ENCODE peak calls at places on chromosomes 16 and 17, in seven cellular contexts. E is naive thymus-derived CD4-positive, alpha-beta T cell; L is tibial artery; W is T-helper 17 cell; Q is CD8-positive, alpha-beta memory T cell; S is adipocyte; X is HCT116. I is an unnamed sample. For H3K9me3, the result is how much of the 10 kb centered on the place peaks cover.

GRCh38 chr17:57808882-57809281 is 41.0 kb downstream of the MRPS23 start:
- DNase-seq in S (no peak), X (no peak), Q (no peak), E (no peak), W (no peak), L (no peak), I (no peak)

GRCh38 chr16:31186176-31186575 is 6.2 kb downstream of the FUS start:
- DNase-seq in S (no peak), E (no peak), Q (no peak), L (no peak), X (no peak), W (no peak), I (no peak)

GRCh38 chr16:31386157-31386984 is 6.8 kb upstream of the ITGAD start:
- DNase-seq in W (no peak), E (no peak), S (peak), Q (peak), X (peak), L (no peak), I (no peak)

GRCh38 chr16:73233423-73233762 is 185.5 kb upstream of the ZFHX3 start:
- DNase-seq in L (no peak), W (no peak), Q (no peak), S (no peak), X (no peak), E (no peak), I (no peak)

GRCh38 chr17:82863941-82864720 is 24.3 kb upstream of the ZNF750 start:
- DNase-seq in S (peak), X (peak), E (peak), W (peak), Q (peak), L (no peak), I (peak)

GRCh38 chr17:6240001-6240400 is 169.8 kb downstream of the WSCD1 start:
- DNase-seq in E (no peak), Q (no peak), S (no peak), X (no peak), L (no peak), W (no peak), I (no peak)

GRCh38 chr17:19000531-19001011 is 4.0 kb downstream of the FAM83G start:
- DNase-seq in Q (no peak), X (no peak), W (no peak), E (no peak), L (no peak), S (no peak), I (no peak)

GRCh38 chr17:82551779-82552457 is 32.4 kb downstream of the FOXK2 start:
- DNase-seq in Q (peak), S (peak), L (peak), E (peak), W (peak), X (peak), I (peak)

GRCh38 chr17:79866791-79867190 is 27.6 kb upstream of the CBX4 start:
- DNase-seq in Q (no peak), X (no peak), W (no peak), L (no peak), S (no peak), E (no peak), I (peak)

GRCh38 chr17:76484228-76484725 is 16.9 kb downstream of the AANAT start:
- DNase-seq in W (no peak), L (no peak), S (no peak), Q (no peak), E (no peak), X (no peak), I (no peak)

GRCh38 chr17:3012926-3013581 is 50.4 kb downstream of the OR1D5 start:
- DNase-seq in L (peak), S (no peak), Q (peak), X (peak), E (peak), W (no peak), I (peak)

GRCh38 chr17:63819585-63820537 is 7.4 kb upstream of the PSMC5 start:
- DNase-seq in L (no peak), S (no peak), W (no peak), Q (no peak), X (no peak), E (no peak), I (no peak)

GRCh38 chr17:39836117-39836516 is 28.0 kb downstream of the IKZF3 start:
- DNase-seq in W (no peak), L (no peak), Q (no peak), S (no peak), E (no peak), X (no peak), I (no peak)

GRCh38 chr16:47538472-47538871 is 77.3 kb downstream of the PHKB start:
- DNase-seq in E (no peak), Q (no peak), L (no peak), X (no peak), W (no peak), S (no peak), I (no peak)

GRCh38 chr16:6481894-6482293 is 850.8 kb upstream of the RBFOX1 start:
- DNase-seq in Q (no peak), S (no peak), E (no peak), X (no peak), W (no peak), L (no peak), I (no peak)

GRCh38 chr16:10405386-10405939 is 19.6 kb downstream of the ATF7IP2 start:
- DNase-seq in L (no peak), Q (no peak), W (no peak), X (no peak), E (no peak), S (no peak), I (no peak)

GRCh38 chr16:10412935-10413601 is 27.2 kb downstream of the ATF7IP2 start:
- DNase-seq in L (no peak), E (no peak), X (no peak), W (no peak), S (no peak), Q (no peak), I (no peak)

GRCh38 chr16:10408824-10409381 is 23.0 kb downstream of the ATF7IP2 start:
- DNase-seq in L (no peak), X (no peak), W (no peak), S (no peak), E (no peak), Q (no peak), I (no peak)

DNA sequence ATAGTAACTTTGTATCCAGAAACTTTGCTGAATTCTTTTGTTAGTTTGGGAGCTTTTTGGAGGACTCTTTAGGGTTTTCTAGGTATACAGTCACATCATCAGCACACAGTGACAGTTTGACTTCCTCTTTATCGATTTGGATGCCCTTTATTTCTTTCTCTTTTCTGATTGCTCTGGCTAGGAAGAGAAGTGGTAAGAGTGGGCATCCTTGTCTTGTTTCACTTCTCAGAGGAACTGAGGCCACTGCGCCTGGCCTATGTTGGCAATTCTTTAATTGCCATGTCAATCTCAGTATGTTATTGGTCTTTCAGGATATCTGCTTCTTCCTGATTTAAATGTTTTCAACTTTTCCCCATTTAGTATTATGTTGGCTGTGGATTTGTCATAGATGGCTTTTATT is 24.6 kb downstream of the ATF7IP2 start:
- DNase-seq in W (no peak), Q (no peak), X (no peak), L (no peak), S (no peak), E (no peak), I (no peak)
- H3K9me3 ChIP-seq in W (under half), Q (under half), X (under half), L (half or more), S (under half), E (under half), I (under half)

DNA sequence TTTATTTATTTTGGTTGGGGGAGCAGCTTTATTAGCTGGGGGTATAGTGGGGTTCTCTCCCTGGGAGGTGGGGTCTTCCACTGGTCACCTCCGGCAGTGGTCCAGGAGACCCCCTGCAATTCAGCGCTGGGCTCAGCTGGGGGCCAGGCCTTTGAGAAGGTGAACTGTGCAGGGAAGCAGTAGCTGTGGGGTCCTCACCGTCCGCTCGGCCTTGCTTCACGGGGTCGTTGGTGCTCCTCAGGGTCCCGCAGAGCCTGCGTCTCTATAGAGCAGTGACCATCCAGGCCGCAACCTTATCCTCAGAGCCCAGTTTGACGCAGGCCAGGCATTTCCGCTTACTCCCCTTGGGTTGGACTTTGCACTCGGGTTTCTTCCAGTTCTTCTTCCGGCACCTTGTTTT is 1954.7 kb downstream of the TP53TG3F start:
- DNase-seq in E (no peak), L (no peak), Q (no peak), S (no peak), W (no peak), X (no peak), I (no peak)
- H3K9me3 ChIP-seq in E (under half), L (under half), Q (under half), S (under half), W (under half), X (under half), I (under half)

GRCh38 chr17:26782153-26782552 is 511.8 kb upstream of the WSB1 start:
- DNase-seq in E (no peak), Q (no peak), X (no peak), S (no peak), W (no peak), L (no peak), I (peak)
- H3K9me3 ChIP-seq in E (under half), Q (under half), X (under half), S (under half), W (under half), L (under half), I (under half)

GRCh38 chr16:63789603-63790002 is 1332.3 kb downstream of the CDH11 start:
- DNase-seq in X (no peak), L (no peak), W (no peak), E (no peak), S (peak), Q (no peak), I (peak)
- H3K9me3 ChIP-seq in X (under half), L (under half), W (under half), E (under half), S (under half), Q (under half), I (under half)

DNA sequence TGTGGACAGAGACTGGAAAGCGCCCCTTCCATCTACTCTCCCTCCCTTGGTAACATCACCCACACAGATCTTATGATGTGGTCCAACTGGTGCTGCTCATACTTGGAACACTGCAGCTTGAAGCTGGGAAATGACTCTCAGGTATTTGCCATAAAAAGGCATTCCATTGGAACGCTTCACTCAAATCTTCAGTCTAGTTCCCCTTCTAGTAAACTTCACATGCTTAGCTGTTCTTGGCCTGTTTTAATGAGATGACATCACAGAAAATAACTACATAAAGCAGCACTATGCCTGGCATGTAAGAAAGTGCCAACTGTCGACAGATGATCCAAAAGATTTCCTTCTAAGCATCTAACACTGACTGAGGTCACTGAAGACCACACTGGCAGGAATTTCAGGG is 9.3 kb downstream of the ZNF263 start:
- DNase-seq in X (no peak), S (peak), E (no peak), W (no peak), L (no peak), Q (no peak), I (no peak)
- H3K9me3 ChIP-seq in X (under half), S (half or more), E (under half), W (under half), L (half or more), Q (half or more), I (under half)

DNA sequence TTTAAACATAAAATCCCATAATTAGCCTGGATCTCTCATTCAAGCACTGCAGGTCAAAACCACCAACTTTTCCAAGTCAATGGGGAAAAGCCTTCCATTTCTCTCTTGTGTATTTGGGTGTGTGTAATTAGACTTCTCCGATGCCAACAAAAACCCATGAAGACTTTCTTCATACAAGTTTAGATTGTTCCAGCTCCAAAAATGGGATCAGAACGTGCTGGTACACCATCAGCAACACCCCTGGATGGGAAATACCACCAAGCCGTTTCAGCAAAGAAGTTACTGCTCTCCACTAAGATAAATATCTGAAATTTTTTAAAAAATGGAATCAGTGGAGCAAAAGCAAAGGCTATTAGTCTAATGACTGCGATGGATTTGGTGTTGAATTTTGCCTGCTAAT is 837.3 kb upstream of the SOX9 start:
- DNase-seq in Q (no peak), X (no peak), E (no peak), W (no peak), S (no peak), L (no peak), I (no peak)
- H3K9me3 ChIP-seq in Q (under half), X (under half), E (under half), W (under half), S (under half), L (under half), I (under half)

GRCh38 chr17:21540502-21540901 is 151.8 kb upstream of the KCNJ18 start:
- DNase-seq in E (no peak), L (no peak), S (no peak), X (no peak), Q (no peak), W (no peak), I (no peak)
- H3K9me3 ChIP-seq in E (under half), L (under half), S (under half), X (under half), Q (under half), W (under half), I (under half)

GRCh38 chr16:35214840-35215239 is 1755.4 kb downstream of the TP53TG3F start:
- DNase-seq in L (no peak), W (no peak), Q (no peak), E (no peak), X (no peak), S (no peak), I (no peak)

GRCh38 chr16:35207059-35207999 is 1747.9 kb downstream of the TP53TG3F start:
- DNase-seq in W (no peak), L (no peak), Q (no peak), E (no peak), S (no peak), X (no peak), I (no peak)

GRCh38 chr16:35215287-35215686 is 1755.9 kb downstream of the TP53TG3F start:
- DNase-seq in L (no peak), X (no peak), W (no peak), S (no peak), Q (no peak), E (no peak), I (no peak)

GRCh38 chr16:35208001-35208935 is 1748.9 kb downstream of the TP53TG3F start:
- DNase-seq in L (no peak), Q (no peak), E (no peak), W (no peak), X (no peak), S (no peak), I (no peak)

DNA sequence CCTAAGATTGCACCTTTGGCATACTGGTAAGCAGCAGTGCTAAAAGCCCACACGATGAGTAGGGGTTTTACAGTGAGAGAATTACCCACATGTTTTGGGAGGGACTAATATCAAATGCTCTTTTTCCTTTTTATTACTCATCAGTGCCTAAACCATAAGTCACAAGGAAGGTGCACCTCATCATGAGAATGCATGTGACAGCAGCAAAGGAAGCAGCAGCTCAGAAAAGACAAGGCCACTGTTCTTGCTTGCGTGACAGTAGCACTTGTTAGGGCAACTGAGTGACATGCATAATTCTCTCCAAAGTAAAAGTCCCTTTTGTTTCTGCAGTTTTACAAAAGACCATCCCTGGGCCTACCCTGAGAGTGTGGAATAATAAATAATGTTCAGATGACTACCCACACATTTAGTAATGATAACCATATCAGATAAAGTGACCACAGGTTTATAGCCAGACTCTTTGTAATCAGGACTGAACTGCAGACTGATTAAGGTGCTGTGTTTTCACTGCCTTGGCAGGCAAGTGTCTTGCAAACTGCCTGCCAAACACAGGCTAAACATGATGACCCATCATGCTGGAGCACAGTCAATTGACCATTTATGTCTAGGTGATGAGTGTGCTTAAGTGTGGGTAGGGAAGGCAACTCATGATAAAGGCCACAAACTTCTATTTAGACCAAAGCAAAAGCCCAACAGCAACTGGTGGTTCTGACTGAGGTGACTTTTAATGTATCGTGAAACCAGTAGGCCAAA is 1751.4 kb downstream of the TP53TG3F start:
- DNase-seq in X (no peak), Q (no peak), L (no peak), S (no peak), W (no peak), E (no peak), I (no peak)
- H3K9me3 ChIP-seq in X (under half), Q (under half), L (under half), S (under half), W (under half), E (under half), I (under half)

DNA sequence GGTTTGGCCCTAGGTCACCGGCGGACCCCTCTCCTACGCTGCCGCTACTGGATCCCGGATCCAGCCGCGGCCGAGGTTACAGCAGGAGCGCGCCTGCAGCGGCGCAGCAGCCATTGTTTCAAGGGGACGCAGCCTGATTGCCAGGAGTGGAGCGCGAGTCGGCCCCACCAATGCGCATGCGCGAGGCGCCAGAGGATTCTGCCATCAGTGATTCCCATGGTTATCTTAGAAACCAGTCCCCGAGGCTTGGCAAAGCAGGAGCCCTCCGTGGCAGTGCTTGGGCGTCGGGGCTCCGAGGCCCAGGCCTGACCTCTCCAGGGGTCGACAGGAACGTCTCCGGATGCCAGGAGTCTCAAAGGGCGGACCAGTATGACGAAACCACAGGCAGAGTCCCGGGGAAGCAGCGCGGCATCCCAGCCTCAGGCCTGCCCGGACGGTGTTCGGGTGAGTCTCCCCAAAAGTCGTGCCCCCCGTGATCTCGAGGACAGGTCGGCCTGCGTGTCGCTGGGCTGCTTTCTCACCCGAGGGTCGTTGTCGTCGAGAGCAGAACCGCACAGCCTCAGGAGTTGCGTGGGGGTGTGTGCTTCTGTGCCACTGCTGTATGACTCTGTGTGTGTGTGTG is 608.5 kb downstream of the KCNJ18 start:
- DNase-seq in W (no peak), X (no peak), E (no peak), Q (no peak), L (no peak), S (no peak), I (no peak)
- H3K9me3 ChIP-seq in W (under half), X (under half), E (under half), Q (under half), L (under half), S (under half), I (under half)

GRCh38 chr17:16568541-16569357 is at the start of gene ZNF287:
- DNase-seq in X (no peak), E (peak), S (peak), W (peak), Q (peak), L (peak), I (peak)
- H3K9me3 ChIP-seq in X (under half), E (under half), S (under half), W (under half), Q (under half), L (under half), I (under half)

I was measured in Peyer's patch.